ENCODE peak calls at places on chromosomes 6 and 20, in eight cellular contexts. X is CD4-positive, alpha-beta memory T cell; L is IMR-90; K is mucosa of descending colon; Z is breast epithelium; T is esophagus squamous epithelium; S is CD8-positive, alpha-beta memory T cell; R is ovary. J is an unnamed sample. For H3K9me3, the result is how much of the 10 kb centered on the place peaks cover.

GRCh38 chr20:19943021-19943659 is 74.0 kb upstream of the NAA20 start:
- DNase-seq in R (no peak), S (no peak), K (no peak), Z (peak), L (no peak), X (no peak), T (no peak), J (no peak)

GRCh38 chr20:4721719-4722118 is at the start of gene PRND:
- DNase-seq in K (no peak), Z (no peak), S (no peak), T (no peak), L (no peak), X (no peak), R (no peak), J (no peak)

GRCh38 chr20:24950836-24951525 is 1.9 kb downstream of the CST7 start:
- DNase-seq in Z (no peak), S (no peak), T (no peak), K (peak), X (no peak), L (no peak), R (no peak), J (no peak)

GRCh38 chr6:49430187-49430586 is 32.9 kb downstream of the MMUT start:
- DNase-seq in Z (no peak), R (no peak), T (no peak), X (no peak), S (no peak), L (peak), K (no peak), J (no peak)

GRCh38 chr6:116424001-116424400 is 37.2 kb upstream of the CALHM6 start:
- DNase-seq in Z (no peak), R (no peak), T (no peak), S (no peak), K (no peak), X (no peak), L (peak), J (no peak)

GRCh38 chr6:113184291-113184690 is 672.9 kb upstream of the MARCKS start:
- DNase-seq in T (no peak), S (no peak), R (no peak), K (no peak), Z (no peak), X (no peak), L (peak), J (no peak)

GRCh38 chr6:43847741-43848630 is 78.0 kb downstream of the VEGFA start:
- DNase-seq in L (peak), T (no peak), S (peak), K (no peak), R (no peak), Z (no peak), X (no peak), J (no peak)

GRCh38 chr20:13348301-13349239 is 127.5 kb downstream of the ISM1 start:
- DNase-seq in R (no peak), K (no peak), X (no peak), S (no peak), Z (no peak), L (peak), T (no peak), J (no peak)

GRCh38 chr6:3309391-3310050 is 50.8 kb downstream of the PSMG4 start:
- DNase-seq in Z (no peak), R (no peak), X (no peak), L (no peak), T (no peak), S (no peak), K (peak), J (no peak)

GRCh38 chr20:21322921-21323321 is 19.8 kb downstream of the XRN2 start:
- DNase-seq in T (no peak), K (no peak), Z (no peak), R (no peak), S (no peak), L (peak), X (no peak), J (no peak)

GRCh38 chr20:46158476-46158987 is 40.4 kb downstream of the CD40 start:
- DNase-seq in T (no peak), X (no peak), R (no peak), S (no peak), K (no peak), L (no peak), Z (no peak), J (no peak)

GRCh38 chr6:130600880-130601341 is 226.3 kb upstream of the SMLR1 start:
- DNase-seq in R (no peak), S (no peak), Z (no peak), T (no peak), X (no peak), L (peak), K (no peak), J (no peak)

GRCh38 chr20:13220194-13220856 is 749 bp upstream of the ISM1 start:
- DNase-seq in S (no peak), K (peak), R (peak), X (peak), L (peak), T (no peak), Z (peak), J (peak)

GRCh38 chr20:44967207-44967807 is 995 bp downstream of the STK4 start:
- DNase-seq in X (peak), Z (no peak), L (no peak), R (no peak), K (no peak), T (no peak), S (peak), J (no peak)

GRCh38 chr6:166936079-166936787 is 20.1 kb downstream of the RNASET2 start:
- DNase-seq in L (no peak), K (no peak), X (peak), T (no peak), Z (no peak), R (no peak), S (no peak), J (no peak)

GRCh38 chr20:7161690-7162089 is 394.2 kb downstream of the BMP2 start:
- DNase-seq in T (no peak), S (no peak), X (no peak), L (no peak), Z (no peak), K (no peak), R (no peak), J (no peak)

GRCh38 chr6:47767102-47767501 is 14.7 kb upstream of the OPN5 start:
- DNase-seq in T (no peak), L (no peak), R (no peak), X (no peak), K (no peak), Z (no peak), S (no peak), J (no peak)

GRCh38 chr20:24838551-24839530 is 110.2 kb upstream of the CST7 start:
- DNase-seq in Z (no peak), K (no peak), R (no peak), T (no peak), X (no peak), L (peak), S (no peak), J (no peak)

GRCh38 chr20:61529354-61529753 is 277.3 kb downstream of the CDH4 start:
- DNase-seq in X (no peak), K (no peak), L (no peak), T (no peak), R (no peak), S (no peak), Z (no peak), J (no peak)

GRCh38 chr20:36150847-36151539 is 3.5 kb upstream of the EPB41L1 start:
- DNase-seq in K (no peak), T (no peak), L (no peak), R (no peak), X (no peak), Z (no peak), S (no peak), J (no peak)

GRCh38 chr6:11324453-11325023 is 92.1 kb upstream of the NEDD9 start:
- DNase-seq in R (no peak), K (no peak), X (no peak), L (peak), S (no peak), Z (no peak), T (no peak), J (no peak)

GRCh38 chr6:75436869-75437268 is 56.7 kb downstream of the FILIP1 start:
- DNase-seq in K (peak), R (peak), X (no peak), T (no peak), Z (no peak), L (no peak), S (no peak), J (no peak)

GRCh38 chr20:13819885-13820645 is 35.2 kb downstream of the NDUFAF5 start:
- DNase-seq in K (peak), R (peak), T (no peak), Z (no peak), L (peak), X (peak), S (no peak), J (peak)

GRCh38 chr20:52490715-52491430 is 299.3 kb upstream of the ZFP64 start:
- DNase-seq in S (no peak), K (no peak), Z (no peak), T (no peak), L (peak), X (no peak), R (no peak), J (no peak)

GRCh38 chr20:43579861-43580793 is 10.6 kb upstream of the IFT52 start:
- DNase-seq in X (no peak), L (no peak), Z (no peak), R (no peak), T (no peak), K (no peak), S (no peak), J (no peak)

GRCh38 chr6:56890683-56891429 is 64.1 kb upstream of the BEND6 start:
- DNase-seq in T (no peak), X (no peak), S (no peak), R (no peak), L (peak), K (no peak), Z (no peak), J (no peak)
- H3K9me3 ChIP-seq in T (under half), X (under half), S (under half), R (under half), L (under half), K (under half), Z (under half), J (under half)

GRCh38 chr6:9172096-9172495 is 736.8 kb upstream of the SLC35B3 start:
- DNase-seq in Z (no peak), K (no peak), R (no peak), S (no peak), X (no peak), T (no peak), L (no peak), J (no peak)
- H3K9me3 ChIP-seq in Z (under half), K (under half), R (under half), S (under half), X (under half), T (under half), L (under half), J (under half)

DNA sequence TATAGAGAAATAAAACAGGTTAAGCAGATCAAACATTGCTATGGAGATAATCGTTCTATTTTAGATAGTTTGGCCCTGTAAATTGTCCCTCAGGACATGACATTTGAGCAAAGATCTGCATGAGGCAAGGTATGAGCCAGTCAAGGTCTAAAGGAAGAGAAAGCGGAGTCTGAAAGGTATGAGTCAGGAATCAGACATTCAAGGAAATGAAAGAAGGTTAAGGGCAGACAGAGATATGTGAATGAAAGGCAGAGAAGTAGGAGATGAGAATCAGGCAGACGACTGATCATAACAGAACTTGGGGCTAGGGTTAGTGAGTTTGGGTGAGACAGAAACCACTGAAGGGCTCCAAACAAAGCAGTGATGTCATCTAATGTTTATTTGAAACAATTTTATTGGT is 775.8 kb downstream of the MAFB start:
- DNase-seq in K (no peak), Z (no peak), T (no peak), R (no peak), X (no peak), L (no peak), S (no peak), J (no peak)
- H3K9me3 ChIP-seq in K (under half), Z (under half), T (under half), R (under half), X (under half), L (under half), S (under half), J (under half)

GRCh38 chr6:25949695-25950094 is 12.9 kb upstream of the TRIM38 start:
- DNase-seq in X (no peak), R (no peak), L (no peak), S (no peak), Z (no peak), K (no peak), T (no peak), J (no peak)
- H3K9me3 ChIP-seq in X (under half), R (under half), L (under half), S (under half), Z (under half), K (under half), T (under half), J (under half)

GRCh38 chr20:60512436-60512835 is 554.2 kb downstream of the CDH26 start:
- DNase-seq in R (no peak), L (peak), Z (no peak), T (no peak), S (no peak), X (no peak), K (no peak), J (no peak)
- H3K9me3 ChIP-seq in R (under half), L (under half), Z (under half), T (under half), S (under half), X (under half), K (under half), J (under half)

DNA sequence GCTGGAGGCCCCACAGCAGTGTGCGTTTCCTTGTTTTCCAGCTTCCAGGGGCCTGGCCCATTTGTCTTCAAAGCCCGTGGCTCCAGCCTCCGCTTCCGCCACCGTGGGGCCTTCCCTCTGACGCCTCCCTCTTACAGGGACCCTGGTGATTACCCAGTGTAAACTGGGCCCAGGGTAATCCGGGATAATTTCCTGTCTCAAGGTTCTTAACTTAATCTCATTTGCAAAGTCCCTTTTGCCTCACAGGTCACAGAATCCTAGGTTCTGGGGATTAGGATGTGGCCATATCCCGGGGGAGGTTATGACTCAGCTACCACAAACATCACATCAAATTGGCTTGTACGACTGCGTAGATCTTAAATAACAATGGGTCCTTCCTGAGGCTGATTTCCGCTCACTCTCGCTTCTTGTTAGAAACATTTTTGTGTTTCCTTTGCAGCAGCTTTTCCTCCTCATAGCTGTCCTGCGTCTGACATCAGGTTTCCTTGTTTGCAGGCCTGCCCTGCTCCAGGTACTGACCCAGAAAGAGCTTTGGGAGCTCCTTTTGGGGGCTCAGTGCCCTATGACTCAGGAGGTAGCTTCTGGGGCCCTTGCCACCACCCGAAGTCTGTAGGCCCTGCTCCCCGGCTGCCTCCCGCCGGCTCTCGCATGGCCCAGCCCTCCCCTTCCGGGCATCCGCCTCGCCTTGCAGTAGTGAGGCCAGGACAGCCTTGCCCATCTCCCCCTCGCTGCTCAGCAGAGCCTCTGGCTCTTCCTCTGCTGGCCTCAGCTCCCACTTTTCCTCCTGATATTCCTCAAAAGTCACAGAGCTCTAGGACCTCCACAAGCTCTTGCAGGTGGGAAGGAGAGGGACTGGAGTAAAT is 100.5 kb downstream of the ERMARD start:
- DNase-seq in S (no peak), Z (peak), X (no peak), K (no peak), R (no peak), L (no peak), T (no peak), J (no peak)
- H3K9me3 ChIP-seq in S (under half), Z (under half), X (under half), K (under half), R (under half), L (under half), T (under half), J (under half)

DNA sequence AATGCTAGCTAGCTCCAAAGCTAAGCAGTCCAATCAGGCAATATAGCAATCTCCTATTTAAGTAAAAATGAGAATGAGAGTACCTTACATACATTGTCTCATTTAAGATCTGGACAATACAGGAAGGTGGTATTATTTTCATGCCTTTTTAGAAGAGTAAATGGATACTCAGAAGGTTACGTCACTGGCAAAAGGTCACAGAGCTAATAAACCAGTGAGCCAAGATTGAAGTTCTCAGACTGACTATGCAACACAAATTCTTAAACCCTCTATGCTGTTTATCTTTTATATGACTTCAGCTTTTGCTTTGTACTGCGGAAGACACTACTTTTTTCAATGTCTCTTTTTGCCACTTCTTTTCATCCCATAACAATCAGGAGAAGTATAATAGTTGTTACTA is 135.2 kb upstream of the PRL start:
- DNase-seq in X (no peak), T (no peak), R (no peak), K (no peak), Z (no peak), S (no peak), L (no peak), J (no peak)
- H3K9me3 ChIP-seq in X (under half), T (under half), R (under half), K (under half), Z (under half), S (under half), L (under half), J (under half)